ENCODE peak calls at places on chromosomes 7 and 10, in seven cellular contexts. One of them, this sample, is unnamed.

GRCh38 chr7:28192786-28193581 is 12.4 kb upstream of the JAZF1 start:
- DNase-seq in tibial nerve: no peak
- DNase-seq in lower leg skin: no peak
- DNase-seq in Peyer's patch: no peak
- DNase-seq in testis: no peak
- DNase-seq in IMR-90: peak; percentile 45
- DNase-seq in uterus: no peak
- DNase-seq in this sample: no peak

GRCh38 chr10:121904888-121905287 is 22.9 kb downstream of the ATE1 start:
- DNase-seq in uterus: no peak
- DNase-seq in Peyer's patch: no peak
- DNase-seq in testis: no peak
- DNase-seq in IMR-90: no peak
- DNase-seq in lower leg skin: no peak
- DNase-seq in tibial nerve: no peak
- DNase-seq in this sample: no peak

GRCh38 chr10:129759214-129760002 is 204.7 kb downstream of the EBF3 start:
- DNase-seq in testis: peak; percentile 5
- DNase-seq in tibial nerve: no peak
- DNase-seq in Peyer's patch: no peak
- DNase-seq in lower leg skin: peak; percentile 58
- DNase-seq in IMR-90: no peak
- DNase-seq in uterus: peak; percentile 9
- DNase-seq in this sample: no peak

GRCh38 chr7:38675500-38676106 is 44.4 kb upstream of the AMPH start:
- DNase-seq in lower leg skin: no peak
- DNase-seq in uterus: no peak
- DNase-seq in IMR-90: no peak
- DNase-seq in testis: no peak
- DNase-seq in tibial nerve: no peak
- DNase-seq in Peyer's patch: no peak
- DNase-seq in this sample: no peak

GRCh38 chr10:131970946-131971345 is 10.8 kb downstream of the BNIP3 start:
- DNase-seq in Peyer's patch: no peak
- DNase-seq in IMR-90: no peak
- DNase-seq in tibial nerve: no peak
- DNase-seq in lower leg skin: no peak
- DNase-seq in testis: no peak
- DNase-seq in uterus: no peak
- DNase-seq in this sample: no peak

GRCh38 chr10:58775960-58776574 is 263.4 kb downstream of the BICC1 start:
- DNase-seq in uterus: no peak
- DNase-seq in Peyer's patch: no peak
- DNase-seq in IMR-90: peak; percentile 86
- DNase-seq in tibial nerve: no peak
- DNase-seq in testis: no peak
- DNase-seq in lower leg skin: no peak
- DNase-seq in this sample: peak; percentile 36

GRCh38 chr10:89207181-89207800 is at the start of gene CH25H:
- DNase-seq in uterus: peak; percentile 76
- DNase-seq in lower leg skin: peak; percentile 97
- DNase-seq in IMR-90: peak; percentile 74
- DNase-seq in tibial nerve: peak; percentile 81
- DNase-seq in Peyer's patch: peak; percentile 55
- DNase-seq in testis: peak; percentile 87
- DNase-seq in this sample: peak; percentile 82

GRCh38 chr7:103446046-103446520 is at the start of gene SLC26A5:
- DNase-seq in testis: peak; percentile 25
- DNase-seq in uterus: no peak
- DNase-seq in IMR-90: no peak
- DNase-seq in lower leg skin: no peak
- DNase-seq in tibial nerve: no peak
- DNase-seq in Peyer's patch: no peak
- DNase-seq in this sample: no peak

GRCh38 chr10:12782537-12782936 is 219.0 kb downstream of the CCDC3 start:
- DNase-seq in lower leg skin: no peak
- DNase-seq in IMR-90: peak; percentile 29
- DNase-seq in uterus: peak; percentile 60
- DNase-seq in Peyer's patch: peak; percentile 22
- DNase-seq in testis: peak; percentile 53
- DNase-seq in tibial nerve: no peak
- DNase-seq in this sample: no peak

GRCh38 chr7:5117095-5117970 is 71.7 kb downstream of the RBAK start:
- DNase-seq in IMR-90: no peak
- DNase-seq in testis: no peak
- DNase-seq in tibial nerve: no peak
- DNase-seq in Peyer's patch: no peak
- DNase-seq in lower leg skin: no peak
- DNase-seq in uterus: no peak
- DNase-seq in this sample: no peak

GRCh38 chr10:49282879-49283321 is 16.1 kb upstream of the C10orf71 start:
- DNase-seq in uterus: no peak
- DNase-seq in lower leg skin: peak; percentile 84
- DNase-seq in tibial nerve: no peak
- DNase-seq in IMR-90: no peak
- DNase-seq in testis: no peak
- DNase-seq in Peyer's patch: no peak
- DNase-seq in this sample: no peak

GRCh38 chr7:118233799-118234198 is 9.3 kb downstream of the ANKRD7 start:
- DNase-seq in uterus: no peak
- DNase-seq in IMR-90: no peak
- DNase-seq in tibial nerve: no peak
- DNase-seq in testis: no peak
- DNase-seq in Peyer's patch: no peak
- DNase-seq in lower leg skin: no peak
- DNase-seq in this sample: no peak

GRCh38 chr10:60623627-60624026 is 154.7 kb upstream of the CDK1 start:
- DNase-seq in lower leg skin: no peak
- DNase-seq in testis: no peak
- DNase-seq in Peyer's patch: no peak
- DNase-seq in IMR-90: no peak
- DNase-seq in tibial nerve: no peak
- DNase-seq in uterus: no peak
- DNase-seq in this sample: no peak

GRCh38 chr10:80699602-80700039 is 161.9 kb downstream of the SH2D4B start:
- DNase-seq in lower leg skin: peak; percentile 95
- DNase-seq in Peyer's patch: peak; percentile 60
- DNase-seq in testis: peak; percentile 92
- DNase-seq in tibial nerve: peak; percentile 75
- DNase-seq in uterus: peak; percentile 67
- DNase-seq in IMR-90: peak; percentile 50
- DNase-seq in this sample: peak; percentile 93

GRCh38 chr10:75498866-75499265 is 67.4 kb downstream of the LRMDA start:
- DNase-seq in lower leg skin: no peak
- DNase-seq in Peyer's patch: no peak
- DNase-seq in tibial nerve: no peak
- DNase-seq in testis: no peak
- DNase-seq in uterus: no peak
- DNase-seq in IMR-90: no peak
- DNase-seq in this sample: no peak

GRCh38 chr10:127153166-127153565 is 43.2 kb downstream of the INSYN2A start:
- DNase-seq in Peyer's patch: no peak
- DNase-seq in tibial nerve: no peak
- DNase-seq in IMR-90: peak; percentile 82
- DNase-seq in lower leg skin: no peak
- DNase-seq in uterus: no peak
- DNase-seq in testis: no peak
- DNase-seq in this sample: no peak

GRCh38 chr7:48101880-48102448 is 12.9 kb downstream of the UPP1 start:
- DNase-seq in Peyer's patch: no peak
- DNase-seq in uterus: no peak
- DNase-seq in IMR-90: no peak
- DNase-seq in testis: no peak
- DNase-seq in lower leg skin: peak; percentile 68
- DNase-seq in tibial nerve: no peak
- DNase-seq in this sample: no peak

GRCh38 chr7:33722383-33723096 is 182.8 kb upstream of the BMPER start:
- DNase-seq in tibial nerve: no peak
- DNase-seq in testis: peak; percentile 52
- DNase-seq in uterus: no peak
- DNase-seq in lower leg skin: no peak
- DNase-seq in Peyer's patch: no peak
- DNase-seq in IMR-90: peak; percentile 80
- DNase-seq in this sample: no peak

GRCh38 chr10:32207544-32207943 is 139.4 kb downstream of the EPC1 start:
- DNase-seq in uterus: no peak
- DNase-seq in Peyer's patch: no peak
- DNase-seq in tibial nerve: peak; percentile 9
- DNase-seq in IMR-90: peak; percentile 28
- DNase-seq in lower leg skin: no peak
- DNase-seq in testis: peak; percentile 68
- DNase-seq in this sample: peak; percentile 20

GRCh38 chr10:78700413-78700812 is 368.4 kb upstream of the ZMIZ1 start:
- DNase-seq in uterus: no peak
- DNase-seq in Peyer's patch: no peak
- DNase-seq in tibial nerve: no peak
- DNase-seq in IMR-90: peak; percentile 38
- DNase-seq in lower leg skin: peak; percentile 68
- DNase-seq in testis: no peak
- DNase-seq in this sample: peak; percentile 36

GRCh38 chr7:130941322-130942210 is 207.6 kb upstream of the KLF14 start:
- DNase-seq in uterus: peak; percentile 51
- DNase-seq in testis: peak; percentile 73
- DNase-seq in Peyer's patch: peak; percentile 48
- DNase-seq in IMR-90: peak; percentile 84
- DNase-seq in tibial nerve: peak; percentile 56
- DNase-seq in lower leg skin: peak; percentile 88
- DNase-seq in this sample: peak; percentile 67

GRCh38 chr7:74026406-74027123 is 1.4 kb upstream of the ELN start:
- DNase-seq in tibial nerve: peak; percentile 96
- DNase-seq in testis: peak; percentile 89
- DNase-seq in Peyer's patch: peak; percentile 69
- DNase-seq in uterus: peak; percentile 89
- DNase-seq in lower leg skin: peak; percentile 97
- DNase-seq in IMR-90: peak; percentile 46
- DNase-seq in this sample: peak; percentile 91

GRCh38 chr10:25766687-25767221 is 167.3 kb upstream of the MYO3A start:
- DNase-seq in Peyer's patch: no peak
- DNase-seq in IMR-90: no peak
- DNase-seq in tibial nerve: no peak
- DNase-seq in testis: no peak
- DNase-seq in uterus: no peak
- DNase-seq in lower leg skin: no peak
- DNase-seq in this sample: no peak

GRCh38 chr7:93194368-93194767 is 31.9 kb downstream of the HEPACAM2 start:
- DNase-seq in testis: no peak
- DNase-seq in uterus: no peak
- DNase-seq in tibial nerve: no peak
- DNase-seq in lower leg skin: no peak
- DNase-seq in IMR-90: peak; percentile 86
- DNase-seq in Peyer's patch: no peak
- DNase-seq in this sample: no peak

GRCh38 chr7:98289333-98289875 is 7.9 kb downstream of the BRI3 start:
- DNase-seq in tibial nerve: no peak
- DNase-seq in uterus: no peak
- DNase-seq in IMR-90: no peak
- DNase-seq in lower leg skin: no peak
- DNase-seq in testis: no peak
- DNase-seq in Peyer's patch: no peak
- DNase-seq in this sample: no peak

GRCh38 chr7:65907501-65908198 is 34.8 kb downstream of the VKORC1L1 start:
- DNase-seq in IMR-90: no peak
- DNase-seq in tibial nerve: no peak
- DNase-seq in lower leg skin: no peak
- DNase-seq in testis: no peak
- DNase-seq in Peyer's patch: no peak
- DNase-seq in uterus: no peak
- DNase-seq in this sample: no peak

GRCh38 chr7:20795881-20796280 is 9.2 kb upstream of the SP8 start:
- DNase-seq in Peyer's patch: no peak
- DNase-seq in testis: no peak
- DNase-seq in uterus: no peak
- DNase-seq in lower leg skin: no peak
- DNase-seq in IMR-90: no peak
- DNase-seq in tibial nerve: no peak
- DNase-seq in this sample: no peak

GRCh38 chr7:20798694-20799121 is 12.0 kb upstream of the SP8 start:
- DNase-seq in uterus: no peak
- DNase-seq in lower leg skin: no peak
- DNase-seq in tibial nerve: no peak
- DNase-seq in IMR-90: no peak
- DNase-seq in Peyer's patch: no peak
- DNase-seq in testis: no peak
- DNase-seq in this sample: no peak

GRCh38 chr7:20798081-20798693 is 11.5 kb upstream of the SP8 start:
- DNase-seq in Peyer's patch: no peak
- DNase-seq in uterus: no peak
- DNase-seq in lower leg skin: no peak
- DNase-seq in IMR-90: no peak
- DNase-seq in tibial nerve: no peak
- DNase-seq in testis: no peak
- DNase-seq in this sample: peak; percentile 29

GRCh38 chr7:20796565-20796964 is 9.9 kb upstream of the SP8 start:
- DNase-seq in Peyer's patch: no peak
- DNase-seq in lower leg skin: no peak
- DNase-seq in tibial nerve: no peak
- DNase-seq in uterus: no peak
- DNase-seq in testis: no peak
- DNase-seq in IMR-90: no peak
- DNase-seq in this sample: no peak

GRCh38 chr7:20797174-20798080 is 10.7 kb upstream of the SP8 start:
- DNase-seq in tibial nerve: no peak
- DNase-seq in testis: no peak
- DNase-seq in lower leg skin: no peak
- DNase-seq in IMR-90: no peak
- DNase-seq in Peyer's patch: no peak
- DNase-seq in uterus: no peak
- DNase-seq in this sample: no peak
- TF ChIP-seq POLR2A in tibial nerve: no peak
- TF ChIP-seq POLR2A in testis: no peak
- TF ChIP-seq POLR2A in lower leg skin: no peak
- TF ChIP-seq POLR2A in IMR-90: no peak
- TF ChIP-seq POLR2A in Peyer's patch: peak; percentile 14
- TF ChIP-seq POLR2A in uterus: no peak
- TF ChIP-seq POLR2A in this sample: no peak

GRCh38 chr7:72924748-72925545 is at the start of gene POM121:
- DNase-seq in uterus: peak; percentile 85
- DNase-seq in Peyer's patch: peak; percentile 74
- DNase-seq in testis: peak; percentile 88
- DNase-seq in IMR-90: peak; percentile 86
- DNase-seq in tibial nerve: peak; percentile 74
- DNase-seq in lower leg skin: peak; percentile 96
- DNase-seq in this sample: peak; percentile 79
- TF ChIP-seq POLR2A in uterus: peak; percentile 61
- TF ChIP-seq POLR2A in Peyer's patch: peak; percentile 80
- TF ChIP-seq POLR2A in testis: no peak
- TF ChIP-seq POLR2A in IMR-90: peak; percentile 92
- TF ChIP-seq POLR2A in tibial nerve: no peak
- TF ChIP-seq POLR2A in lower leg skin: no peak
- TF ChIP-seq POLR2A in this sample: no peak

GRCh38 chr7:23472974-23473847 is 2.9 kb upstream of the IGF2BP3 start:
- DNase-seq in testis: no peak
- DNase-seq in lower leg skin: no peak
- DNase-seq in tibial nerve: no peak
- DNase-seq in uterus: no peak
- DNase-seq in Peyer's patch: no peak
- DNase-seq in IMR-90: no peak
- DNase-seq in this sample: no peak
- TF ChIP-seq POLR2A in testis: no peak
- TF ChIP-seq POLR2A in lower leg skin: no peak
- TF ChIP-seq POLR2A in tibial nerve: no peak
- TF ChIP-seq POLR2A in uterus: no peak
- TF ChIP-seq POLR2A in Peyer's patch: no peak
- TF ChIP-seq POLR2A in IMR-90: no peak
- TF ChIP-seq POLR2A in this sample: no peak

GRCh38 chr7:30911561-30911969 is at the start of gene AQP1:
- DNase-seq in uterus: peak; percentile 69
- DNase-seq in tibial nerve: peak; percentile 42
- DNase-seq in lower leg skin: peak; percentile 94
- DNase-seq in testis: no peak
- DNase-seq in IMR-90: no peak
- DNase-seq in Peyer's patch: no peak
- DNase-seq in this sample: peak; percentile 93
- TF ChIP-seq POLR2A in uterus: peak; percentile 75
- TF ChIP-seq POLR2A in tibial nerve: no peak
- TF ChIP-seq POLR2A in lower leg skin: no peak
- TF ChIP-seq POLR2A in testis: no peak
- TF ChIP-seq POLR2A in IMR-90: no peak
- TF ChIP-seq POLR2A in Peyer's patch: peak; percentile 56
- TF ChIP-seq POLR2A in this sample: peak; percentile 84